ENCODE peak calls at places on chromosomes 12 and 14, in nine cellular contexts. C is A549, Z is WERI-Rb-1, U is body of pancreas, O is fibroblast of villous mesenchyme, V is fibroblast of the aortic adventitia, L is left lung, H is esophagus squamous epithelium, X is heart left ventricle. Q is an unnamed sample.
A peak's percentile ranks its signal among the peaks of the same experiment; 100 is the strongest.

GRCh38 chr12:98868538-98868937 is 223.4 kb downstream of the APAF1 start:
- DNase-seq in O (no peak), L (no peak), Z (no peak), V (no peak), H (no peak), U (no peak), C (no peak), X (no peak), Q (no peak)

GRCh38 chr12:91926810-91927209 is 218.8 kb downstream of the BTG1 start:
- DNase-seq in L (no peak), U (no peak), H (no peak), Z (no peak), O (peak; percentile 89), V (peak; percentile 30), X (no peak), C (peak; percentile 84), Q (no peak)

GRCh38 chr12:29783773-29784666 is at the start of gene TMTC1:
- DNase-seq in V (peak; percentile 46), C (no peak), X (peak; percentile 88), H (no peak), L (peak; percentile 89), U (peak; percentile 73), O (peak; percentile 62), Z (peak; percentile 74), Q (peak; percentile 51)

GRCh38 chr12:124469193-124469888 is 98.1 kb downstream of the NCOR2 start:
- DNase-seq in U (no peak), H (no peak), L (peak; percentile 74), Z (peak; percentile 59), V (no peak), X (no peak), C (peak; percentile 58), O (no peak), Q (no peak)

GRCh38 chr12:68863109-68863770 is 55.3 kb downstream of the MDM2 start:
- DNase-seq in Z (no peak), V (no peak), C (no peak), U (no peak), L (no peak), X (no peak), O (no peak), H (no peak), Q (no peak)

GRCh38 chr14:65267856-65268255 is 144.7 kb upstream of the FUT8 start:
- DNase-seq in C (no peak), Z (no peak), O (no peak), X (no peak), U (peak; percentile 46), H (no peak), V (peak; percentile 43), L (no peak), Q (no peak)

GRCh38 chr14:35234007-35234406 is 58.2 kb upstream of the PSMA6 start:
- DNase-seq in X (no peak), H (no peak), Z (no peak), L (no peak), O (peak; percentile 76), V (no peak), U (no peak), C (no peak), Q (no peak)

GRCh38 chr12:90126125-90126524 is 417.5 kb upstream of the ATP2B1 start:
- DNase-seq in H (no peak), C (peak; percentile 57), U (no peak), V (no peak), O (no peak), Z (no peak), L (no peak), X (no peak), Q (no peak)

GRCh38 chr12:53324113-53324778 is 2.8 kb upstream of the AAAS start:
- DNase-seq in C (no peak), H (no peak), U (peak; percentile 42), Z (peak; percentile 66), X (peak; percentile 33), V (no peak), L (no peak), O (no peak), Q (peak; percentile 35)

GRCh38 chr12:96810057-96810456 is 97.0 kb upstream of the NEDD1 start:
- DNase-seq in U (no peak), O (no peak), V (no peak), Z (no peak), L (no peak), H (no peak), C (peak; percentile 30), X (no peak), Q (no peak)

GRCh38 chr14:103721334-103722120 is 5.9 kb downstream of the ZFYVE21 start:
- DNase-seq in X (no peak), L (no peak), C (peak; percentile 35), V (no peak), H (no peak), O (no peak), U (no peak), Z (no peak), Q (no peak)

GRCh38 chr12:106271575-106272505 is 24.0 kb upstream of the CKAP4 start:
- DNase-seq in X (no peak), C (no peak), V (no peak), U (peak; percentile 68), Z (no peak), O (no peak), H (no peak), L (no peak), Q (no peak)

GRCh38 chr14:25381498-25381897 is 331.6 kb upstream of the STXBP6 start:
- DNase-seq in V (no peak), H (no peak), C (peak; percentile 12), Z (no peak), X (no peak), U (no peak), O (no peak), L (no peak), Q (no peak)

GRCh38 chr12:15494329-15495046 is 172.2 kb downstream of the PTPRO start:
- DNase-seq in V (no peak), X (no peak), Z (no peak), H (no peak), O (no peak), L (no peak), U (no peak), C (no peak), Q (no peak)

GRCh38 chr14:49970474-49971147 is 77.7 kb downstream of the ARF6 start:
- DNase-seq in Z (no peak), X (no peak), U (no peak), C (no peak), L (no peak), H (no peak), V (peak; percentile 95), O (peak; percentile 84), Q (peak; percentile 42)

GRCh38 chr14:100317389-100317788 is 5.8 kb upstream of the SLC25A47 start:
- DNase-seq in O (no peak), X (no peak), H (no peak), L (no peak), V (no peak), U (no peak), C (no peak), Z (no peak), Q (no peak)

GRCh38 chr14:34018564-34019244 is 67.8 kb upstream of the EGLN3 start:
- DNase-seq in C (no peak), X (no peak), U (no peak), L (no peak), V (peak; percentile 34), Z (no peak), O (no peak), H (no peak), Q (no peak)

GRCh38 chr12:64672925-64673409 is 62.7 kb downstream of the RASSF3 start:
- DNase-seq in C (peak; percentile 62), U (peak; percentile 84), O (peak; percentile 77), L (no peak), H (no peak), X (peak; percentile 64), V (peak; percentile 30), Z (no peak), Q (peak; percentile 84)

GRCh38 chr12:119338593-119339363 is 4.2 kb downstream of the CCDC60 start:
- DNase-seq in C (no peak), O (no peak), U (no peak), V (no peak), Z (peak; percentile 90), H (no peak), X (no peak), L (no peak), Q (no peak)
- H3K4me3 ChIP-seq in C (no peak overlapping the region), O (no peak overlapping the region), U (no peak overlapping the region), V (no peak overlapping the region), Z (peak overlapping the region; percentile 30), H (no peak overlapping the region), X (no peak overlapping the region), L (no peak overlapping the region), Q (no peak overlapping the region)

GRCh38 chr12:71162832-71163711 is 5.3 kb upstream of the TSPAN8 start:
- DNase-seq in U (peak; percentile 38), O (no peak), Z (no peak), V (no peak), C (peak; percentile 11), X (no peak), H (no peak), L (no peak), Q (peak; percentile 60)
- H3K4me3 ChIP-seq in U (no peak overlapping the region), O (no peak overlapping the region), Z (no peak overlapping the region), V (no peak overlapping the region), C (no peak overlapping the region), X (no peak overlapping the region), H (no peak overlapping the region), L (no peak overlapping the region), Q (no peak overlapping the region)

GRCh38 chr12:12507121-12507520 is 55.5 kb downstream of the DUSP16 start:
- DNase-seq in U (no peak), O (no peak), Z (no peak), L (no peak), X (no peak), V (no peak), C (no peak), H (no peak), Q (no peak)
- H3K4me3 ChIP-seq in U (no peak overlapping the region), O (no peak overlapping the region), Z (no peak overlapping the region), L (no peak overlapping the region), X (no peak overlapping the region), V (no peak overlapping the region), C (no peak overlapping the region), H (no peak overlapping the region), Q (no peak overlapping the region)

DNA sequence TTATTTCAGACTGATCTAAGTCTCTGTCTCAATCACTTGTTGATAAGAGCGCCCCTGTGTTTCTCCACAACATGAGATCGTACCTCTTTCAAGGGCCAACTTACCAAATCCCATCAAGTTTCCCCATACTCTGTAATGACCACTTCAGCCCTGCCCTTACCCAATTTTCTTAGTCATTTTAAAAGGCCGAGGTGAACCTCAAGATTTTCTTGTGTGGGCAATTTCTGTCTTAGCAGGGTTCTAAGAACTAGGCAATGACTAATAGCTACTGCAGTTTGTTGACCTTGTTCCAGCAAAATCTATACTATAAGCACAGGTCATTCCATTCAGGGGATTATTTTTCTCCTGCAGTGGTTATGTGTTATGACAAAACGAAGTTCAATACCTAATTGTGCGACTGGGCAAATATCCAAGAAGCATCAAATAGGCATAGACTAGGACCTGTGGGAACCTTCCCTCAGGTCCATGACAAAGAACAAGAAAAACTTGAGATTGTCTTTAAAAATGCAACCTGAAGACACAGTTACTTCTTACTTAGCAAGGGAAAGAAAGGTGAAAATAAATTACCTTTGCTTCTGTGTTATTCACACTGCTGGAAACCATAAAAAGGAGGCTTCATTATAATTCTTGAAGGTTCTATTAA is 359.9 kb downstream of the PCNX1 start:
- DNase-seq in O (peak; percentile 60), V (peak; percentile 31), U (no peak), X (no peak), H (no peak), Z (no peak), C (no peak), L (no peak), Q (no peak)
- H3K4me3 ChIP-seq in O (no peak overlapping the region), V (no peak overlapping the region), U (no peak overlapping the region), X (no peak overlapping the region), H (no peak overlapping the region), Z (no peak overlapping the region), C (no peak overlapping the region), L (no peak overlapping the region), Q (no peak overlapping the region)

GRCh38 chr14:59308706-59309105 is 120.2 kb downstream of the DAAM1 start:
- DNase-seq in C (no peak), X (no peak), H (no peak), V (peak; percentile 70), L (no peak), U (no peak), O (no peak), Z (no peak), Q (no peak)
- H3K4me3 ChIP-seq in C (no peak overlapping the region), X (no peak overlapping the region), H (no peak overlapping the region), V (no peak overlapping the region), L (no peak overlapping the region), U (no peak overlapping the region), O (no peak overlapping the region), Z (no peak overlapping the region), Q (no peak overlapping the region)

Q was measured in stomach.